ENCODE peak calls at places on chromosomes 7 and 10, in four cellular contexts. One of them, this sample, is unnamed.
A peak's percentile ranks its signal among the peaks of the same experiment; 100 is the strongest.

GRCh38 chr10:62690703-62691102 is 113.8 kb upstream of the ADO start:
- DNase-seq in K562: no peak
- DNase-seq in HepG2: no peak
- DNase-seq in HCT116: no peak
- DNase-seq in this sample: no peak

GRCh38 chr10:103493362-103493871 is at the start of gene NEURL1:
- DNase-seq in K562: no peak
- DNase-seq in HepG2: no peak
- DNase-seq in HCT116: no peak
- DNase-seq in this sample: no peak

GRCh38 chr7:20895563-20895962 is 108.9 kb upstream of the SP8 start:
- DNase-seq in K562: no peak
- DNase-seq in HepG2: no peak
- DNase-seq in HCT116: no peak
- DNase-seq in this sample: peak; percentile 13

GRCh38 chr7:23570592-23571200 is 26.5 kb upstream of the CCDC126 start:
- DNase-seq in K562: peak; percentile 72
- DNase-seq in HepG2: peak; percentile 62
- DNase-seq in HCT116: peak; percentile 77
- DNase-seq in this sample: peak; percentile 87

GRCh38 chr7:12770227-12770975 is 83.0 kb downstream of the ARL4A start:
- DNase-seq in K562: no peak
- DNase-seq in HepG2: peak; percentile 5
- DNase-seq in HCT116: no peak
- DNase-seq in this sample: no peak

GRCh38 chr10:24518981-24519597 is 204.6 kb downstream of the ARHGAP21 start:
- DNase-seq in K562: peak; percentile 67
- DNase-seq in HepG2: peak; percentile 53
- DNase-seq in HCT116: peak; percentile 23
- DNase-seq in this sample: peak; percentile 17

GRCh38 chr10:66925896-66926719 is at the start of gene LRRTM3:
- DNase-seq in K562: peak; percentile 18
- DNase-seq in HepG2: peak; percentile 56
- DNase-seq in HCT116: peak; percentile 77
- DNase-seq in this sample: peak; percentile 20

GRCh38 chr7:7884855-7885254 is 83.7 kb upstream of the GLCCI1 start:
- DNase-seq in K562: no peak
- DNase-seq in HepG2: no peak
- DNase-seq in HCT116: no peak
- DNase-seq in this sample: no peak

GRCh38 chr7:116455009-116455408 is 44.5 kb upstream of the CAV2 start:
- DNase-seq in K562: no peak
- DNase-seq in HepG2: no peak
- DNase-seq in HCT116: no peak
- DNase-seq in this sample: peak; percentile 45

GRCh38 chr7:139748373-139748765 is 29.4 kb downstream of the HIPK2 start:
- DNase-seq in K562: no peak
- DNase-seq in HepG2: no peak
- DNase-seq in HCT116: no peak
- DNase-seq in this sample: no peak

GRCh38 chr7:130721486-130722277 is 12.3 kb downstream of the KLF14 start:
- DNase-seq in K562: peak; percentile 77
- DNase-seq in HepG2: peak; percentile 49
- DNase-seq in HCT116: peak; percentile 70
- DNase-seq in this sample: peak; percentile 30

GRCh38 chr7:24580283-24580946 is 7.2 kb downstream of the PALS2 start:
- DNase-seq in K562: no peak
- DNase-seq in HepG2: peak; percentile 43
- DNase-seq in HCT116: no peak
- DNase-seq in this sample: no peak

GRCh38 chr10:80319318-80319717 is 29.9 kb upstream of the MAT1A start:
- DNase-seq in K562: no peak
- DNase-seq in HepG2: no peak
- DNase-seq in HCT116: no peak
- DNase-seq in this sample: no peak

GRCh38 chr7:117386125-117386709 is 41.1 kb downstream of the ASZ1 start:
- DNase-seq in K562: no peak
- DNase-seq in HepG2: no peak
- DNase-seq in HCT116: no peak
- DNase-seq in this sample: no peak

GRCh38 chr10:132883391-132883881 is 58.9 kb downstream of the CFAP46 start:
- DNase-seq in K562: no peak
- DNase-seq in HepG2: no peak
- DNase-seq in HCT116: no peak
- DNase-seq in this sample: no peak

GRCh38 chr7:150388709-150389531 is 9.8 kb downstream of the ZNF775 start:
- DNase-seq in K562: no peak
- DNase-seq in HepG2: peak; percentile 98
- DNase-seq in HCT116: no peak
- DNase-seq in this sample: no peak

GRCh38 chr7:77532247-77532646 is 4.8 kb upstream of the PTPN12 start:
- DNase-seq in K562: no peak
- DNase-seq in HepG2: peak; percentile 16
- DNase-seq in HCT116: no peak
- DNase-seq in this sample: no peak

GRCh38 chr7:121026159-121026558 is 37.6 kb downstream of the CPED1 start:
- DNase-seq in K562: no peak
- DNase-seq in HepG2: no peak
- DNase-seq in HCT116: no peak
- DNase-seq in this sample: no peak

GRCh38 chr10:5479481-5480161 is 19.7 kb downstream of the CALML5 start:
- DNase-seq in K562: peak; percentile 91
- DNase-seq in HepG2: no peak
- DNase-seq in HCT116: no peak
- DNase-seq in this sample: no peak

GRCh38 chr10:114962441-114962840 is 24.4 kb downstream of the TRUB1 start:
- DNase-seq in K562: no peak
- DNase-seq in HepG2: no peak
- DNase-seq in HCT116: no peak
- DNase-seq in this sample: no peak

GRCh38 chr10:60208676-60209269 is 180.9 kb downstream of the ANK3 start:
- DNase-seq in K562: peak; percentile 23
- DNase-seq in HepG2: peak; percentile 18
- DNase-seq in HCT116: peak; percentile 23
- DNase-seq in this sample: peak; percentile 25

GRCh38 chr7:76267107-76267834 is 35.2 kb upstream of the HSPB1 start:
- DNase-seq in K562: no peak
- DNase-seq in HepG2: no peak
- DNase-seq in HCT116: no peak
- DNase-seq in this sample: no peak

GRCh38 chr10:16787361-16787791 is 29.8 kb downstream of the RSU1 start:
- DNase-seq in K562: no peak
- DNase-seq in HepG2: no peak
- DNase-seq in HCT116: no peak
- DNase-seq in this sample: no peak

GRCh38 chr7:44388089-44388970 is 62.9 kb upstream of the CAMK2B start:
- DNase-seq in K562: no peak
- DNase-seq in HepG2: no peak
- DNase-seq in HCT116: no peak
- DNase-seq in this sample: no peak

GRCh38 chr7:45595809-45596664 is 21.9 kb downstream of the ADCY1 start:
- DNase-seq in K562: no peak
- DNase-seq in HepG2: no peak
- DNase-seq in HCT116: no peak
- DNase-seq in this sample: no peak

GRCh38 chr10:47223236-47223635 is 76.8 kb upstream of the GDF10 start:
- DNase-seq in K562: no peak
- DNase-seq in HepG2: no peak
- DNase-seq in HCT116: no peak
- DNase-seq in this sample: no peak

GRCh38 chr7:124768525-124768924 is 2.9 kb upstream of the GPR37 start:
- DNase-seq in K562: no peak
- DNase-seq in HepG2: no peak
- DNase-seq in HCT116: no peak
- DNase-seq in this sample: no peak

GRCh38 chr10:14153570-14154055 is 177.1 kb downstream of the FRMD4A start:
- DNase-seq in K562: peak; percentile 48
- DNase-seq in HepG2: no peak
- DNase-seq in HCT116: no peak
- DNase-seq in this sample: no peak

GRCh38 chr7:74306737-74307469 is 17.7 kb downstream of the CLIP2 start:
- DNase-seq in K562: peak; percentile 71
- DNase-seq in HepG2: no peak
- DNase-seq in HCT116: no peak
- DNase-seq in this sample: no peak

GRCh38 chr10:95233377-95234034 is 39.5 kb downstream of the ACSM6 start:
- DNase-seq in K562: no peak
- DNase-seq in HepG2: no peak
- DNase-seq in HCT116: no peak
- DNase-seq in this sample: no peak

GRCh38 chr10:46552526-46553237 is 3.8 kb downstream of the GPRIN2 start:
- DNase-seq in K562: no peak
- DNase-seq in HepG2: no peak
- DNase-seq in HCT116: no peak
- DNase-seq in this sample: no peak

GRCh38 chr7:49102413-49102812 is 178.1 kb downstream of the CDC14C start:
- DNase-seq in K562: no peak
- DNase-seq in HepG2: no peak
- DNase-seq in HCT116: no peak
- DNase-seq in this sample: no peak

GRCh38 chr7:49094866-49095265 is 170.5 kb downstream of the CDC14C start:
- DNase-seq in K562: no peak
- DNase-seq in HepG2: no peak
- DNase-seq in HCT116: no peak
- DNase-seq in this sample: no peak

DNA sequence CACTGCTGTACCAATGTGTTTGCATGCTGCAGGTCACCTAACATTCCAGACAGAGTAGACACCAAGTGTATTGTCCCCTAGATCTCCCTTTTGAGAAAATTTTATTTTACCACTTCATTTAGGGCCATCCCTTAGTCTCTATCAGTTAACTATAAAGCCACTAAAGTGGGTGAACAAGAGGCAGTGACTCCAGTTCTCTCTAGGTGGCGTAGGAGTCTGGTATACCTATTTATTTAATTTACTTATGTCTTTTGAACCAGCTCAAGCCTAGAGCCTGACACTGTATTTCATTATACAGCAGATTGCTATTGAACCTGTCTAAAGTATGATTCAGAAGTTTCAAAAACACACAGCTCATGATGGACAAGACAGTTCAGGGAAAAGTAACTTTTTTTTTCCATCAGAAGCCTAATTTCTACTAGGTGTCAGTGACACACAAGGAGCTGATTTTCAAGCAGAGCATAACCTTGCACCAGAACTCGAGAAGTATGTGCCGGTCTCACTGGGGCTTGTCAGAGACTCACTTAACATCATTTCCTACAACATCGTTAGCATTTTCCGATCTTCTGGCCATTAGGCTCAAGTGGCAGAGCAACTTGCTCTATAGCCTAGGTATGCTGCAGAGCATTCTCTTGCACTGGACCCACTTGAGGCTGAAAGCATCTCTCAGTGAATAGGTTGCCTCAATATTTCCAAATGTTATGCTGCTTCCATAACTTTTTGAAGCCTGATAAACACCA is 175.4 kb downstream of the CDC14C start:
- DNase-seq in K562: no peak
- DNase-seq in HepG2: no peak
- DNase-seq in HCT116: no peak
- DNase-seq in this sample: no peak
- TF ChIP-seq CTCF in K562: no peak
- TF ChIP-seq CTCF in HepG2: no peak
- TF ChIP-seq CTCF in HCT116: no peak
- TF ChIP-seq CTCF in this sample: peak; percentile 41

DNA sequence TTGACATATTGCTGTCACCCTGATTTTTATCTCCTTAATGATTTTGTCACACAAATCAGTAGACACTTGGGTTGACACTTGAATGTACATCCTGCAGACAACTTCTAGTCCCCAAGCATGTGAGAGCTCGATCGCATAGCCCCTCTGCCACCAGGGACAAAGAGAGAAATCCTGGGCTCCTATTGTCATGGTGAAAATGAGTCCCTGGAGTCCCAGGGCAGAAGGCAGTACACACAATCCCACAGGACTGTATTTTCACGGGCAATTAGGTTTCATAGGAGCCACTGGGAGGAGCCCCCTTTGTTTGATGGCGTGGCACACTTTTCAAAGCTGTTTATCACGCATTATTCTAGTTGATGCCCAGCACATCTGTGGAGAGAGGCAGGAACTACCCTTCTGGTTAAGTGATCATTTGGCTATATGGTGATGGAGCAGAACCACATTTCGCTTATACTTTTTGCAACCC is 219.4 kb upstream of the STK17A start:
- DNase-seq in K562: no peak
- DNase-seq in HepG2: no peak
- DNase-seq in HCT116: no peak
- DNase-seq in this sample: no peak
- TF ChIP-seq TCF7L2 in K562: no peak
- TF ChIP-seq TCF7L2 in HepG2: no peak
- TF ChIP-seq TCF7L2 in HCT116: no peak
- TF ChIP-seq TCF7L2 in this sample: no peak

DNA sequence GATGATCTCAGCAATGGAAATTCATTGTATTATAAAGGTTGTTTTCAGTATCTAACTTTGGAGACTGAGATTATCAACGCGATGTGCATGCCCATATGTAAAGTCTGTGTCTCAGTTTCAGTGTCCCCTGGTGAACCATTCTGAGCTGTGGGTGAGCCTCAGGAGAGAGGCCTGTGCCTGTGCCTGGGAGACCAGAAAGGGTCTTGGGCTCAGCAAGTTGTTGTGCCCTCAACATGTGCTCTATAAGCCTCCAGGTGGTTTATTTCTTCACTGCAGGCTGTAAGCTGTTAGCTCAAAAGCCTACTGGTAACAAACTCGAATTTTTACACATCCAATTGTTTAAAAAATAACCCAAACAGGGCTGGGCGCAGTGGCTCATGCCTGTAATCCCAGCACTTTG is 151.9 kb downstream of the PKD1L1 start:
- DNase-seq in K562: no peak
- DNase-seq in HepG2: no peak
- DNase-seq in HCT116: no peak
- DNase-seq in this sample: no peak
- TF ChIP-seq CTCF in K562: no peak
- TF ChIP-seq CTCF in HepG2: no peak
- TF ChIP-seq CTCF in HCT116: no peak
- TF ChIP-seq CTCF in this sample: no peak

DNA sequence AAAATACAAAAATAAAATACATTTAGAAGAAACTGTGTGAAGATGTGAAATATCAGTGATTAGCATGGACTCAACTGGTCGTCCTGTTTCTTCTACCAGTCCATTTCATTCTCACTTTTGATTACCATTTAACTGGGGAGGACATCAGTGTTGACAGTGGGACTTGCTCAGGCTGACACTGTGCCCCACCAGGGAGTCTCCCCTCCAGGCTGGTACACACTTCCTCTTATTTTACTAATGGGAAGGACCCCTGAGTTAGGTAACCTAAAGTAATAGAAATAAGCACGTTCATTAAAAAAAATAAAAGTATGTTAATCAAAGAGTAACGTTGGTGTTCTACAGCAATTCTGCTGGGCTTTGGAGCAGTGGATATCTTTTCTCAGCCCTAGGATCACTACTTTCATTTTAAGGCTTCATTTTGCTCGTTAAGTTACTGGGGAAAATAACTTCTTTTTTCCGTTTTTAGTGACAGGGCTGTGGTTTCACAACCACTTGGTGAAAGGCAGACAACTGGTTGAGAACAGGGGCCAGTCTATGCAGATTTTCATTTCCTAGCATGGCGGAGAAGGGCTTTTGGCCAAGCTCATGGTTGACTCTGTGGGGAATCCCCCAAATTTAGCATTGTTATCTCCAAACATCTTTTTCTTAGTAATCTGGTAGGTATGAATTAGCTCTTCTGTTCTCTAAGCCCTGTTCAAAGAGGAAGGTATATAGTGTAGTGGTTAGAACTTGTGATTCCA is 2.1 kb downstream of the SNX10 start:
- DNase-seq in K562: no peak
- DNase-seq in HepG2: no peak
- DNase-seq in HCT116: no peak
- DNase-seq in this sample: no peak
- TF ChIP-seq TCF7L2 in K562: no peak
- TF ChIP-seq TCF7L2 in HepG2: no peak
- TF ChIP-seq TCF7L2 in HCT116: no peak
- TF ChIP-seq TCF7L2 in this sample: no peak